ENCODE peak calls at places on chromosome 12, in six cellular contexts. One of them, this sample, is unnamed.

GRCh38 chr12:127296591-127296990 is 970.4 kb upstream of the TMEM132C start:
- DNase-seq in K562: no peak
- DNase-seq in naive B cell: no peak
- DNase-seq in natural killer cell: no peak
- DNase-seq in central memory CD4-positive, alpha-beta T cell: no peak
- DNase-seq in NCI-H1105 treated with DMSO at 0.1 percent for 48 hours: no peak
- DNase-seq in this sample: no peak

GRCh38 chr12:51028126-51028810 is 2.1 kb upstream of the SLC11A2 start:
- DNase-seq in K562: peak; percentile 58
- DNase-seq in naive B cell: no peak
- DNase-seq in natural killer cell: no peak
- DNase-seq in central memory CD4-positive, alpha-beta T cell: no peak
- DNase-seq in NCI-H1105 treated with DMSO at 0.1 percent for 48 hours: peak; percentile 8
- DNase-seq in this sample: peak; percentile 11

GRCh38 chr12:106906715-106907114 is 49.0 kb upstream of the TMEM263 start:
- DNase-seq in K562: no peak
- DNase-seq in naive B cell: no peak
- DNase-seq in natural killer cell: no peak
- DNase-seq in central memory CD4-positive, alpha-beta T cell: no peak
- DNase-seq in NCI-H1105 treated with DMSO at 0.1 percent for 48 hours: no peak
- DNase-seq in this sample: no peak

GRCh38 chr12:54036620-54037359 is 3.9 kb downstream of the HOXC5 start:
- DNase-seq in K562: no peak
- DNase-seq in naive B cell: no peak
- DNase-seq in natural killer cell: no peak
- DNase-seq in central memory CD4-positive, alpha-beta T cell: no peak
- DNase-seq in NCI-H1105 treated with DMSO at 0.1 percent for 48 hours: peak; percentile 65
- DNase-seq in this sample: peak; percentile 23

GRCh38 chr12:31238764-31239387 is 87.1 kb downstream of the SINHCAF start:
- DNase-seq in K562: peak; percentile 54
- DNase-seq in naive B cell: peak; percentile 65
- DNase-seq in natural killer cell: peak; percentile 33
- DNase-seq in central memory CD4-positive, alpha-beta T cell: peak; percentile 44
- DNase-seq in NCI-H1105 treated with DMSO at 0.1 percent for 48 hours: peak; percentile 62
- DNase-seq in this sample: peak; percentile 25

GRCh38 chr12:131380220-131380957 is 330.5 kb upstream of the SFSWAP start:
- DNase-seq in K562: no peak
- DNase-seq in naive B cell: no peak
- DNase-seq in natural killer cell: no peak
- DNase-seq in central memory CD4-positive, alpha-beta T cell: no peak
- DNase-seq in NCI-H1105 treated with DMSO at 0.1 percent for 48 hours: no peak
- DNase-seq in this sample: no peak

GRCh38 chr12:79645235-79645630 is 45.5 kb downstream of the PAWR start:
- DNase-seq in K562: no peak
- DNase-seq in naive B cell: no peak
- DNase-seq in natural killer cell: no peak
- DNase-seq in central memory CD4-positive, alpha-beta T cell: no peak
- DNase-seq in NCI-H1105 treated with DMSO at 0.1 percent for 48 hours: no peak
- DNase-seq in this sample: no peak

GRCh38 chr12:46825526-46826414 is at the start of gene SLC38A4:
- DNase-seq in K562: no peak
- DNase-seq in naive B cell: no peak
- DNase-seq in natural killer cell: no peak
- DNase-seq in central memory CD4-positive, alpha-beta T cell: no peak
- DNase-seq in NCI-H1105 treated with DMSO at 0.1 percent for 48 hours: no peak
- DNase-seq in this sample: no peak

GRCh38 chr12:65740506-65740872 is 83.8 kb upstream of the HMGA2 start:
- DNase-seq in K562: no peak
- DNase-seq in naive B cell: no peak
- DNase-seq in natural killer cell: no peak
- DNase-seq in central memory CD4-positive, alpha-beta T cell: no peak
- DNase-seq in NCI-H1105 treated with DMSO at 0.1 percent for 48 hours: no peak
- DNase-seq in this sample: no peak

GRCh38 chr12:47032644-47033043 is 46.8 kb upstream of the PCED1B start:
- DNase-seq in K562: no peak
- DNase-seq in naive B cell: peak; percentile 55
- DNase-seq in natural killer cell: no peak
- DNase-seq in central memory CD4-positive, alpha-beta T cell: peak; percentile 46
- DNase-seq in NCI-H1105 treated with DMSO at 0.1 percent for 48 hours: peak; percentile 57
- DNase-seq in this sample: no peak

GRCh38 chr12:108342985-108343384 is 3.9 kb upstream of the CMKLR1 start:
- DNase-seq in K562: no peak
- DNase-seq in naive B cell: no peak
- DNase-seq in natural killer cell: no peak
- DNase-seq in central memory CD4-positive, alpha-beta T cell: no peak
- DNase-seq in NCI-H1105 treated with DMSO at 0.1 percent for 48 hours: no peak
- DNase-seq in this sample: no peak

GRCh38 chr12:91355150-91356006 is 172.8 kb upstream of the DCN start:
- DNase-seq in K562: peak; percentile 45
- DNase-seq in naive B cell: peak; percentile 11
- DNase-seq in natural killer cell: peak; percentile 21
- DNase-seq in central memory CD4-positive, alpha-beta T cell: peak; percentile 8
- DNase-seq in NCI-H1105 treated with DMSO at 0.1 percent for 48 hours: peak; percentile 68
- DNase-seq in this sample: no peak

GRCh38 chr12:76876696-76877229 is 2.1 kb downstream of the CSRP2 start:
- DNase-seq in K562: no peak
- DNase-seq in naive B cell: no peak
- DNase-seq in natural killer cell: no peak
- DNase-seq in central memory CD4-positive, alpha-beta T cell: no peak
- DNase-seq in NCI-H1105 treated with DMSO at 0.1 percent for 48 hours: no peak
- DNase-seq in this sample: no peak

GRCh38 chr12:32516230-32516629 is 116.9 kb downstream of the FGD4 start:
- DNase-seq in K562: no peak
- DNase-seq in naive B cell: no peak
- DNase-seq in natural killer cell: no peak
- DNase-seq in central memory CD4-positive, alpha-beta T cell: no peak
- DNase-seq in NCI-H1105 treated with DMSO at 0.1 percent for 48 hours: no peak
- DNase-seq in this sample: no peak

GRCh38 chr12:132139912-132140311 is 4.2 kb downstream of the DDX51 start:
- DNase-seq in K562: no peak
- DNase-seq in naive B cell: no peak
- DNase-seq in natural killer cell: no peak
- DNase-seq in central memory CD4-positive, alpha-beta T cell: no peak
- DNase-seq in NCI-H1105 treated with DMSO at 0.1 percent for 48 hours: no peak
- DNase-seq in this sample: no peak

GRCh38 chr12:20350495-20350894 is 17.8 kb upstream of the PDE3A start:
- DNase-seq in K562: no peak
- DNase-seq in naive B cell: no peak
- DNase-seq in natural killer cell: no peak
- DNase-seq in central memory CD4-positive, alpha-beta T cell: no peak
- DNase-seq in NCI-H1105 treated with DMSO at 0.1 percent for 48 hours: no peak
- DNase-seq in this sample: no peak

GRCh38 chr12:48189331-48190125 is 6.1 kb downstream of the CCDC184 start:
- DNase-seq in K562: peak; percentile 68
- DNase-seq in naive B cell: peak; percentile 65
- DNase-seq in natural killer cell: peak; percentile 52
- DNase-seq in central memory CD4-positive, alpha-beta T cell: peak; percentile 61
- DNase-seq in NCI-H1105 treated with DMSO at 0.1 percent for 48 hours: peak; percentile 68
- DNase-seq in this sample: peak; percentile 42

GRCh38 chr12:100904270-100904669 is 109.7 kb downstream of the ANO4 start:
- DNase-seq in K562: no peak
- DNase-seq in naive B cell: no peak
- DNase-seq in natural killer cell: no peak
- DNase-seq in central memory CD4-positive, alpha-beta T cell: no peak
- DNase-seq in NCI-H1105 treated with DMSO at 0.1 percent for 48 hours: no peak
- DNase-seq in this sample: no peak

GRCh38 chr12:26195250-26195640 is at the start of gene SSPN:
- DNase-seq in K562: no peak
- DNase-seq in naive B cell: peak; percentile 17
- DNase-seq in natural killer cell: no peak
- DNase-seq in central memory CD4-positive, alpha-beta T cell: no peak
- DNase-seq in NCI-H1105 treated with DMSO at 0.1 percent for 48 hours: peak; percentile 79
- DNase-seq in this sample: peak; percentile 23

GRCh38 chr12:93526786-93527428 is 45.6 kb upstream of the SOCS2 start:
- DNase-seq in K562: no peak
- DNase-seq in naive B cell: no peak
- DNase-seq in natural killer cell: no peak
- DNase-seq in central memory CD4-positive, alpha-beta T cell: no peak
- DNase-seq in NCI-H1105 treated with DMSO at 0.1 percent for 48 hours: no peak
- DNase-seq in this sample: peak; percentile 33

GRCh38 chr12:19847294-19848059 is 408.2 kb downstream of the AEBP2 start:
- DNase-seq in K562: no peak
- DNase-seq in naive B cell: no peak
- DNase-seq in natural killer cell: no peak
- DNase-seq in central memory CD4-positive, alpha-beta T cell: no peak
- DNase-seq in NCI-H1105 treated with DMSO at 0.1 percent for 48 hours: no peak
- DNase-seq in this sample: no peak

GRCh38 chr12:105910030-105910429 is 228.7 kb downstream of the NUAK1 start:
- DNase-seq in K562: no peak
- DNase-seq in naive B cell: no peak
- DNase-seq in natural killer cell: no peak
- DNase-seq in central memory CD4-positive, alpha-beta T cell: no peak
- DNase-seq in NCI-H1105 treated with DMSO at 0.1 percent for 48 hours: no peak
- DNase-seq in this sample: no peak

GRCh38 chr12:56839489-56840442 is 76.6 kb downstream of the HSD17B6 start:
- DNase-seq in K562: peak; percentile 65
- DNase-seq in naive B cell: peak; percentile 8
- DNase-seq in natural killer cell: no peak
- DNase-seq in central memory CD4-positive, alpha-beta T cell: no peak
- DNase-seq in NCI-H1105 treated with DMSO at 0.1 percent for 48 hours: peak; percentile 10
- DNase-seq in this sample: no peak

GRCh38 chr12:62347922-62348650 is 87.9 kb downstream of the USP15 start:
- DNase-seq in K562: no peak
- DNase-seq in naive B cell: no peak
- DNase-seq in natural killer cell: no peak
- DNase-seq in central memory CD4-positive, alpha-beta T cell: no peak
- DNase-seq in NCI-H1105 treated with DMSO at 0.1 percent for 48 hours: no peak
- DNase-seq in this sample: no peak

GRCh38 chr12:49389092-49389703 is 21.9 kb downstream of the SPATS2 start:
- DNase-seq in K562: no peak
- DNase-seq in naive B cell: peak; percentile 43
- DNase-seq in natural killer cell: peak; percentile 66
- DNase-seq in central memory CD4-positive, alpha-beta T cell: peak; percentile 42
- DNase-seq in NCI-H1105 treated with DMSO at 0.1 percent for 48 hours: no peak
- DNase-seq in this sample: no peak

GRCh38 chr12:109475993-109476806 is 900 bp downstream of the KCTD10 start:
- DNase-seq in K562: no peak
- DNase-seq in naive B cell: no peak
- DNase-seq in natural killer cell: no peak
- DNase-seq in central memory CD4-positive, alpha-beta T cell: no peak
- DNase-seq in NCI-H1105 treated with DMSO at 0.1 percent for 48 hours: no peak
- DNase-seq in this sample: no peak

GRCh38 chr12:40164034-40164433 is 58.2 kb upstream of the SLC2A13 start:
- DNase-seq in K562: no peak
- DNase-seq in naive B cell: no peak
- DNase-seq in natural killer cell: no peak
- DNase-seq in central memory CD4-positive, alpha-beta T cell: no peak
- DNase-seq in NCI-H1105 treated with DMSO at 0.1 percent for 48 hours: no peak
- DNase-seq in this sample: no peak

GRCh38 chr12:116408489-116409217 is 131.2 kb upstream of the MED13L start:
- DNase-seq in K562: no peak
- DNase-seq in naive B cell: no peak
- DNase-seq in natural killer cell: no peak
- DNase-seq in central memory CD4-positive, alpha-beta T cell: no peak
- DNase-seq in NCI-H1105 treated with DMSO at 0.1 percent for 48 hours: no peak
- DNase-seq in this sample: no peak

GRCh38 chr12:106455100-106455499 is 97.6 kb downstream of the POLR3B start:
- DNase-seq in K562: no peak
- DNase-seq in naive B cell: no peak
- DNase-seq in natural killer cell: no peak
- DNase-seq in central memory CD4-positive, alpha-beta T cell: no peak
- DNase-seq in NCI-H1105 treated with DMSO at 0.1 percent for 48 hours: no peak
- DNase-seq in this sample: no peak

GRCh38 chr12:121196902-121197301 is 13.0 kb upstream of the P2RX4 start:
- DNase-seq in K562: no peak
- DNase-seq in naive B cell: peak; percentile 29
- DNase-seq in natural killer cell: no peak
- DNase-seq in central memory CD4-positive, alpha-beta T cell: no peak
- DNase-seq in NCI-H1105 treated with DMSO at 0.1 percent for 48 hours: no peak
- DNase-seq in this sample: no peak

GRCh38 chr12:69925291-69925690 is 100.3 kb downstream of the MYRFL start:
- DNase-seq in K562: no peak
- DNase-seq in naive B cell: no peak
- DNase-seq in natural killer cell: no peak
- DNase-seq in central memory CD4-positive, alpha-beta T cell: no peak
- DNase-seq in NCI-H1105 treated with DMSO at 0.1 percent for 48 hours: no peak
- DNase-seq in this sample: no peak

GRCh38 chr12:52207106-52207505 is 15.3 kb upstream of the KRT80 start:
- DNase-seq in K562: no peak
- DNase-seq in naive B cell: no peak
- DNase-seq in natural killer cell: no peak
- DNase-seq in central memory CD4-positive, alpha-beta T cell: no peak
- DNase-seq in NCI-H1105 treated with DMSO at 0.1 percent for 48 hours: no peak
- DNase-seq in this sample: no peak

GRCh38 chr12:90481748-90482147 is 473.2 kb downstream of the CCER1 start:
- DNase-seq in K562: no peak
- DNase-seq in naive B cell: no peak
- DNase-seq in natural killer cell: no peak
- DNase-seq in central memory CD4-positive, alpha-beta T cell: no peak
- DNase-seq in NCI-H1105 treated with DMSO at 0.1 percent for 48 hours: no peak
- DNase-seq in this sample: no peak

GRCh38 chr12:109377139-109377685 is 29.5 kb downstream of the MYO1H start:
- DNase-seq in K562: no peak
- DNase-seq in naive B cell: no peak
- DNase-seq in natural killer cell: no peak
- DNase-seq in central memory CD4-positive, alpha-beta T cell: no peak
- DNase-seq in NCI-H1105 treated with DMSO at 0.1 percent for 48 hours: no peak
- DNase-seq in this sample: no peak

GRCh38 chr12:19507823-19508222 is 68.5 kb downstream of the AEBP2 start:
- DNase-seq in K562: no peak
- DNase-seq in naive B cell: no peak
- DNase-seq in natural killer cell: no peak
- DNase-seq in central memory CD4-positive, alpha-beta T cell: no peak
- DNase-seq in NCI-H1105 treated with DMSO at 0.1 percent for 48 hours: no peak
- DNase-seq in this sample: no peak

GRCh38 chr12:82415402-82415801 is 57.1 kb downstream of the METTL25 start:
- DNase-seq in K562: no peak
- DNase-seq in naive B cell: no peak
- DNase-seq in natural killer cell: no peak
- DNase-seq in central memory CD4-positive, alpha-beta T cell: no peak
- DNase-seq in NCI-H1105 treated with DMSO at 0.1 percent for 48 hours: no peak
- DNase-seq in this sample: no peak

GRCh38 chr12:12081836-12082497 is 11.2 kb downstream of the BCL2L14 start:
- DNase-seq in K562: peak; percentile 39
- DNase-seq in naive B cell: no peak
- DNase-seq in natural killer cell: no peak
- DNase-seq in central memory CD4-positive, alpha-beta T cell: no peak
- DNase-seq in NCI-H1105 treated with DMSO at 0.1 percent for 48 hours: peak; percentile 29
- DNase-seq in this sample: no peak

GRCh38 chr12:20268121-20268732 is 100.1 kb upstream of the PDE3A start:
- DNase-seq in K562: no peak
- DNase-seq in naive B cell: no peak
- DNase-seq in natural killer cell: no peak
- DNase-seq in central memory CD4-positive, alpha-beta T cell: no peak
- DNase-seq in NCI-H1105 treated with DMSO at 0.1 percent for 48 hours: no peak
- DNase-seq in this sample: no peak